ENCODE peak calls at places on chromosomes 6 and 20, in nine cellular contexts. Z is SW480, I is AG10803, X is transverse colon, K is WTC11, M is MG63, W is EL, F is GM03348, A is nephron progenitor cell. H is an unnamed sample.

GRCh38 chr6:15148356-15149058 is 97.4 kb upstream of the JARID2 start:
- DNase-seq in Z (peak), I (peak), W (peak), X (no peak), A (peak), F (peak), M (peak), K (no peak), H (peak)

GRCh38 chr6:5084192-5084786 is 852 bp upstream of the PPP1R3G start:
- DNase-seq in Z (no peak), X (peak), F (peak), W (no peak), A (peak), M (no peak), I (peak), K (peak), H (no peak)

GRCh38 chr20:6956574-6956973 is 189.1 kb downstream of the BMP2 start:
- DNase-seq in F (no peak), I (no peak), X (no peak), K (no peak), A (no peak), Z (no peak), M (no peak), W (no peak), H (peak)

GRCh38 chr20:47360489-47361267 is 4.2 kb upstream of the ZMYND8 start:
- DNase-seq in A (peak), K (peak), W (peak), Z (peak), M (peak), X (peak), F (peak), I (peak), H (peak)

GRCh38 chr20:17872920-17873319 is 95.7 kb downstream of the SNX5 start:
- DNase-seq in W (no peak), A (no peak), F (no peak), I (no peak), X (no peak), M (no peak), K (no peak), Z (no peak), H (no peak)

GRCh38 chr6:22149081-22149480 is 147.8 kb downstream of the PRL start:
- DNase-seq in X (no peak), I (no peak), F (no peak), W (no peak), K (no peak), M (no peak), Z (no peak), A (no peak), H (no peak)

GRCh38 chr6:101779051-101779844 is 385.7 kb downstream of the GRIK2 start:
- DNase-seq in A (no peak), K (no peak), I (peak), F (peak), X (no peak), Z (no peak), W (peak), M (no peak), H (peak)

GRCh38 chr20:17644451-17644850 is 37.6 kb downstream of the RRBP1 start:
- DNase-seq in Z (no peak), W (no peak), X (peak), F (no peak), K (no peak), I (no peak), A (no peak), M (no peak), H (no peak)

GRCh38 chr6:136761227-136761922 is 30.9 kb downstream of the MAP3K5 start:
- DNase-seq in A (no peak), M (peak), W (no peak), K (no peak), F (peak), I (no peak), Z (no peak), X (no peak), H (no peak)

GRCh38 chr6:135250751-135251356 is 69.7 kb downstream of the MYB start:
- DNase-seq in Z (peak), M (no peak), W (no peak), I (no peak), K (peak), X (peak), F (no peak), A (no peak), H (no peak)